ENCODE peak calls at places on chromosome 20, in nine cellular contexts. K is ACHN; I is spleen; V is neuronal stem cell; O is HT-29; N is activated CD4-positive, alpha-beta T cell treated with anti-CD3 and anti-CD28 coated beads for 48 hours; J is cardiac fibroblast; X is progenitor cell of endocrine pancreas; P is left lung. T is an unnamed sample.
A peak's percentile ranks its signal among the peaks of the same experiment; 100 is the strongest.

GRCh38 chr20:62641749-62642665 is at the start of gene SLCO4A1:
- DNase-seq in K (peak; percentile 68), I (peak; percentile 95), V (peak; percentile 60), O (peak; percentile 87), N (peak; percentile 90), J (peak; percentile 48), X (peak; percentile 32), P (peak; percentile 96), T (peak; percentile 82)

GRCh38 chr20:63846128-63846771 is 15.0 kb upstream of the ABHD16B start:
- DNase-seq in K (no peak), I (peak; percentile 85), V (no peak), O (no peak), N (no peak), J (peak; percentile 68), X (no peak), P (no peak), T (no peak)

GRCh38 chr20:16803965-16804792 is 56.0 kb downstream of the OTOR start:
- DNase-seq in K (peak; percentile 41), I (no peak), V (peak; percentile 72), O (peak; percentile 68), N (peak; percentile 66), J (peak; percentile 53), X (peak; percentile 54), P (peak; percentile 73), T (peak; percentile 77)

GRCh38 chr20:235891-236290 is 8.8 kb downstream of the DEFB129 start:
- DNase-seq in K (peak; percentile 37), I (no peak), V (no peak), O (peak; percentile 7), N (no peak), J (peak; percentile 49), X (no peak), P (no peak), T (no peak)

GRCh38 chr20:56606174-56606945 is 22.7 kb upstream of the TFAP2C start:
- DNase-seq in K (no peak), I (no peak), V (no peak), O (peak; percentile 79), N (no peak), J (no peak), X (no peak), P (no peak), T (no peak)

GRCh38 chr20:17129089-17129488 is 97.8 kb upstream of the PCSK2 start:
- DNase-seq in K (no peak), I (no peak), V (no peak), O (no peak), N (no peak), J (no peak), X (no peak), P (no peak), T (no peak)

GRCh38 chr20:32114305-32114960 is 4.9 kb downstream of the TM9SF4 start:
- DNase-seq in K (no peak), I (no peak), V (no peak), O (no peak), N (no peak), J (no peak), X (no peak), P (no peak), T (no peak)

GRCh38 chr20:17142666-17143065 is 84.2 kb upstream of the PCSK2 start:
- DNase-seq in K (no peak), I (no peak), V (no peak), O (no peak), N (no peak), J (no peak), X (no peak), P (no peak), T (no peak)

GRCh38 chr20:58131581-58132142 is 96.8 kb downstream of the ANKRD60 start:
- DNase-seq in K (no peak), I (no peak), V (no peak), O (peak; percentile 63), N (no peak), J (peak; percentile 64), X (no peak), P (no peak), T (no peak)

GRCh38 chr20:62953839-62954703 is 1.6 kb downstream of the SLC17A9 start:
- DNase-seq in K (no peak), I (peak; percentile 96), V (peak; percentile 57), O (peak; percentile 73), N (peak; percentile 64), J (peak; percentile 80), X (peak; percentile 49), P (peak; percentile 91), T (peak; percentile 89)

GRCh38 chr20:32481311-32482103 is 103.6 kb downstream of the NOL4L start:
- DNase-seq in K (no peak), I (peak; percentile 48), V (no peak), O (no peak), N (no peak), J (peak; percentile 44), X (no peak), P (peak; percentile 54), T (no peak)

GRCh38 chr20:41017448-41018042 is 11.1 kb upstream of the TOP1 start:
- DNase-seq in K (no peak), I (no peak), V (no peak), O (peak; percentile 79), N (no peak), J (no peak), X (no peak), P (no peak), T (no peak)

GRCh38 chr20:11376998-11377397 is 540.7 kb upstream of the BTBD3 start:
- DNase-seq in K (no peak), I (no peak), V (no peak), O (no peak), N (no peak), J (no peak), X (no peak), P (no peak), T (no peak)

GRCh38 chr20:14481863-14482262 is 144.5 kb upstream of the FLRT3 start:
- DNase-seq in K (no peak), I (no peak), V (no peak), O (no peak), N (no peak), J (peak; percentile 46), X (no peak), P (no peak), T (no peak)

GRCh38 chr20:7657569-7657968 is 282.7 kb downstream of the HAO1 start:
- DNase-seq in K (no peak), I (no peak), V (no peak), O (peak; percentile 9), N (no peak), J (no peak), X (no peak), P (no peak), T (no peak)

GRCh38 chr20:21564127-21564773 is 50.4 kb upstream of the NKX2-2 start:
- DNase-seq in K (peak; percentile 83), I (no peak), V (no peak), O (peak; percentile 52), N (no peak), J (no peak), X (no peak), P (no peak), T (no peak)

GRCh38 chr20:79565-79964 is 7.9 kb upstream of the DEFB125 start:
- DNase-seq in K (no peak), I (no peak), V (no peak), O (no peak), N (no peak), J (no peak), X (no peak), P (peak; percentile 28), T (no peak)

GRCh38 chr20:775679-776135 is 7.4 kb upstream of the SLC52A3 start:
- DNase-seq in K (no peak), I (no peak), V (no peak), O (peak; percentile 92), N (no peak), J (no peak), X (no peak), P (no peak), T (no peak)

GRCh38 chr20:32582659-32583580 is 2.2 kb downstream of the NOL4L start:
- DNase-seq in K (no peak), I (peak; percentile 81), V (peak; percentile 67), O (no peak), N (peak; percentile 41), J (peak; percentile 43), X (peak; percentile 66), P (no peak), T (no peak)

GRCh38 chr20:45938727-45939438 is 4.4 kb downstream of the PCIF1 start:
- DNase-seq in K (no peak), I (no peak), V (no peak), O (no peak), N (no peak), J (no peak), X (no peak), P (peak; percentile 50), T (no peak)

GRCh38 chr20:46757754-46758678 is 48.6 kb downstream of the SLC2A10 start:
- DNase-seq in K (peak; percentile 51), I (no peak), V (peak; percentile 67), O (peak; percentile 90), N (peak; percentile 71), J (peak; percentile 70), X (peak; percentile 52), P (no peak), T (no peak)

GRCh38 chr20:20664795-20665194 is 47.6 kb downstream of the RALGAPA2 start:
- DNase-seq in K (peak; percentile 31), I (no peak), V (peak; percentile 12), O (peak; percentile 60), N (no peak), J (peak; percentile 47), X (no peak), P (no peak), T (no peak)

GRCh38 chr20:38338849-38339520 is 7.3 kb upstream of the LBP start:
- DNase-seq in K (peak; percentile 21), I (no peak), V (no peak), O (peak; percentile 71), N (no peak), J (peak; percentile 46), X (no peak), P (no peak), T (no peak)

GRCh38 chr20:54468082-54468481 is 7.3 kb upstream of the DOK5 start:
- DNase-seq in K (no peak), I (no peak), V (no peak), O (no peak), N (no peak), J (no peak), X (no peak), P (no peak), T (no peak)

GRCh38 chr20:4726710-4727391 is 5.1 kb downstream of the PRND start:
- DNase-seq in K (no peak), I (peak; percentile 80), V (no peak), O (no peak), N (peak; percentile 59), J (peak; percentile 41), X (no peak), P (no peak), T (no peak)

GRCh38 chr20:59673288-59673997 is 69.1 kb downstream of the PHACTR3 start:
- DNase-seq in K (no peak), I (no peak), V (no peak), O (no peak), N (no peak), J (no peak), X (no peak), P (no peak), T (no peak)

GRCh38 chr20:41428285-41428684 is 61.7 kb upstream of the EMILIN3 start:
- DNase-seq in K (peak; percentile 57), I (no peak), V (no peak), O (no peak), N (peak; percentile 40), J (peak; percentile 16), X (no peak), P (no peak), T (no peak)

GRCh38 chr20:31712564-31713311 is 9.9 kb downstream of the BCL2L1 start:
- DNase-seq in K (peak; percentile 88), I (peak; percentile 6), V (peak; percentile 83), O (peak; percentile 99), N (no peak), J (peak; percentile 90), X (peak; percentile 41), P (no peak), T (peak; percentile 80)

GRCh38 chr20:37344506-37345338 is 1.2 kb upstream of the SRC start:
- DNase-seq in K (peak; percentile 68), I (peak; percentile 55), V (no peak), O (peak; percentile 99), N (no peak), J (no peak), X (peak; percentile 66), P (peak; percentile 64), T (peak; percentile 83)